ENCODE peak calls at places on chromosomes 7 and 10, in nine cellular contexts. D, F, B, U, J, T, R, K and W are unnamed samples.

GRCh38 chr10:104680467-104681401 is 39.6 kb downstream of the SORCS3 start:
- DNase-seq in K (no peak), D (peak), R (peak), F (no peak), T (no peak), J (no peak), U (no peak), B (no peak), W (no peak)

GRCh38 chr10:80473096-80473657 is 19.1 kb downstream of the TSPAN14 start:
- DNase-seq in K (no peak), U (no peak), D (no peak), F (no peak), B (no peak), R (no peak), J (no peak), T (no peak), W (no peak)

GRCh38 chr10:11881477-11882417 is 58.6 kb downstream of the PROSER2 start:
- DNase-seq in F (no peak), T (no peak), J (no peak), D (peak), K (no peak), R (no peak), U (peak), B (peak), W (no peak)

GRCh38 chr10:115844592-115844991 is 428.4 kb downstream of the GFRA1 start:
- DNase-seq in J (no peak), U (peak), K (no peak), D (no peak), T (no peak), B (peak), F (no peak), R (peak), W (no peak)

GRCh38 chr10:2119316-2119715 is 382.0 kb upstream of the ADARB2 start:
- DNase-seq in T (no peak), F (no peak), U (no peak), R (no peak), K (no peak), J (no peak), B (no peak), D (peak), W (no peak)

GRCh38 chr7:18228686-18229085 is 201.0 kb upstream of the PRPS1L1 start:
- DNase-seq in R (no peak), K (no peak), U (no peak), J (no peak), F (no peak), T (no peak), D (no peak), B (peak), W (no peak)

GRCh38 chr7:66099232-66099550 is 15.5 kb upstream of the CRCP start:
- DNase-seq in D (no peak), B (no peak), U (no peak), K (no peak), R (no peak), T (no peak), F (no peak), J (no peak), W (no peak)

GRCh38 chr10:78802866-78803265 is 265.9 kb upstream of the ZMIZ1 start:
- DNase-seq in T (no peak), K (no peak), U (no peak), F (no peak), B (no peak), D (peak), J (no peak), R (peak), W (no peak)

GRCh38 chr7:140238778-140239652 is 62.2 kb upstream of the KDM7A start:
- DNase-seq in K (no peak), R (no peak), T (no peak), B (no peak), F (no peak), J (no peak), U (no peak), D (peak), W (no peak)